ENCODE peak calls at places on chromosomes 6 and 20, in four cellular contexts. One of them, this sample, is unnamed.

GRCh38 chr6:153170511-153170910 is 39.4 kb upstream of the RGS17 start:
- DNase-seq in Panc1: no peak
- DNase-seq in NCI-H1105: no peak
- DNase-seq in activated naive CD4-positive, alpha-beta T cell treated with Interleukin-2 at 50 U/mL for 16 hours: no peak
- DNase-seq in this sample: no peak

GRCh38 chr6:38432479-38432878 is 207.2 kb downstream of the BTBD9 start:
- DNase-seq in NCI-H1105: no peak
- DNase-seq in activated naive CD4-positive, alpha-beta T cell treated with Interleukin-2 at 50 U/mL for 16 hours: no peak
- DNase-seq in Panc1: no peak
- DNase-seq in this sample: no peak

GRCh38 chr6:7236312-7237209 is 76.4 kb downstream of the SSR1 start:
- DNase-seq in Panc1: no peak
- DNase-seq in activated naive CD4-positive, alpha-beta T cell treated with Interleukin-2 at 50 U/mL for 16 hours: no peak
- DNase-seq in NCI-H1105: no peak
- DNase-seq in this sample: no peak

GRCh38 chr6:26118999-26119398 is 31.8 kb downstream of the HFE start:
- DNase-seq in Panc1: no peak
- DNase-seq in NCI-H1105: no peak
- DNase-seq in activated naive CD4-positive, alpha-beta T cell treated with Interleukin-2 at 50 U/mL for 16 hours: no peak
- DNase-seq in this sample: no peak

GRCh38 chr20:56778765-56779195 is 149.7 kb downstream of the TFAP2C start:
- DNase-seq in NCI-H1105: no peak
- DNase-seq in Panc1: no peak
- DNase-seq in activated naive CD4-positive, alpha-beta T cell treated with Interleukin-2 at 50 U/mL for 16 hours: no peak
- DNase-seq in this sample: no peak

GRCh38 chr20:38610521-38610920 is 8.9 kb downstream of the ARHGAP40 start:
- DNase-seq in activated naive CD4-positive, alpha-beta T cell treated with Interleukin-2 at 50 U/mL for 16 hours: no peak
- DNase-seq in NCI-H1105: no peak
- DNase-seq in Panc1: no peak
- DNase-seq in this sample: no peak

GRCh38 chr20:63409834-63410435 is 48.8 kb upstream of the CHRNA4 start:
- DNase-seq in NCI-H1105: no peak
- DNase-seq in Panc1: no peak
- DNase-seq in activated naive CD4-positive, alpha-beta T cell treated with Interleukin-2 at 50 U/mL for 16 hours: no peak
- DNase-seq in this sample: no peak

GRCh38 chr6:18265787-18266523 is 1.6 kb upstream of the DEK start:
- DNase-seq in activated naive CD4-positive, alpha-beta T cell treated with Interleukin-2 at 50 U/mL for 16 hours: no peak
- DNase-seq in NCI-H1105: no peak
- DNase-seq in Panc1: no peak
- DNase-seq in this sample: no peak

GRCh38 chr6:79404261-79404660 is 133.0 kb downstream of the LCA5 start:
- DNase-seq in NCI-H1105: no peak
- DNase-seq in Panc1: no peak
- DNase-seq in activated naive CD4-positive, alpha-beta T cell treated with Interleukin-2 at 50 U/mL for 16 hours: no peak
- DNase-seq in this sample: no peak

GRCh38 chr20:50368813-50369224 is 141.4 kb upstream of the PTPN1 start:
- DNase-seq in NCI-H1105: no peak
- DNase-seq in Panc1: no peak
- DNase-seq in activated naive CD4-positive, alpha-beta T cell treated with Interleukin-2 at 50 U/mL for 16 hours: no peak
- DNase-seq in this sample: no peak

GRCh38 chr20:46850896-46851295 is 43.7 kb upstream of the EYA2 start:
- DNase-seq in NCI-H1105: no peak
- DNase-seq in activated naive CD4-positive, alpha-beta T cell treated with Interleukin-2 at 50 U/mL for 16 hours: no peak
- DNase-seq in Panc1: no peak
- DNase-seq in this sample: no peak

GRCh38 chr20:50281831-50282591 is 91.4 kb downstream of the CEBPB start:
- DNase-seq in NCI-H1105: no peak
- DNase-seq in Panc1: no peak
- DNase-seq in activated naive CD4-positive, alpha-beta T cell treated with Interleukin-2 at 50 U/mL for 16 hours: no peak
- DNase-seq in this sample: no peak

GRCh38 chr6:138972226-138972665 is 15.8 kb downstream of the REPS1 start:
- DNase-seq in Panc1: no peak
- DNase-seq in NCI-H1105: no peak
- DNase-seq in activated naive CD4-positive, alpha-beta T cell treated with Interleukin-2 at 50 U/mL for 16 hours: no peak
- DNase-seq in this sample: no peak

GRCh38 chr20:51624157-51624731 is 81.7 kb upstream of the NFATC2 start:
- DNase-seq in Panc1: no peak
- DNase-seq in NCI-H1105: peak
- DNase-seq in activated naive CD4-positive, alpha-beta T cell treated with Interleukin-2 at 50 U/mL for 16 hours: peak
- DNase-seq in this sample: peak

GRCh38 chr6:104473021-104473429 is 386.7 kb downstream of the HACE1 start:
- DNase-seq in activated naive CD4-positive, alpha-beta T cell treated with Interleukin-2 at 50 U/mL for 16 hours: no peak
- DNase-seq in NCI-H1105: no peak
- DNase-seq in Panc1: no peak
- DNase-seq in this sample: no peak

GRCh38 chr20:49700411-49701185 is 13.1 kb downstream of the B4GALT5 start:
- DNase-seq in NCI-H1105: no peak
- DNase-seq in Panc1: no peak
- DNase-seq in activated naive CD4-positive, alpha-beta T cell treated with Interleukin-2 at 50 U/mL for 16 hours: no peak
- DNase-seq in this sample: peak

GRCh38 chr6:157203312-157203744 is 120.0 kb downstream of the TMEM242 start:
- DNase-seq in NCI-H1105: no peak
- DNase-seq in Panc1: no peak
- DNase-seq in activated naive CD4-positive, alpha-beta T cell treated with Interleukin-2 at 50 U/mL for 16 hours: no peak
- DNase-seq in this sample: no peak

GRCh38 chr20:38722708-38723068 is 1.6 kb upstream of the SLC32A1 start:
- DNase-seq in activated naive CD4-positive, alpha-beta T cell treated with Interleukin-2 at 50 U/mL for 16 hours: no peak
- DNase-seq in NCI-H1105: no peak
- DNase-seq in Panc1: no peak
- DNase-seq in this sample: no peak

GRCh38 chr6:33694401-33694931 is 17.0 kb downstream of the UQCC2 start:
- DNase-seq in Panc1: peak
- DNase-seq in activated naive CD4-positive, alpha-beta T cell treated with Interleukin-2 at 50 U/mL for 16 hours: peak
- DNase-seq in NCI-H1105: no peak
- DNase-seq in this sample: no peak

GRCh38 chr20:54103067-54103761 is 32.8 kb upstream of the BCAS1 start:
- DNase-seq in Panc1: no peak
- DNase-seq in activated naive CD4-positive, alpha-beta T cell treated with Interleukin-2 at 50 U/mL for 16 hours: peak
- DNase-seq in NCI-H1105: peak
- DNase-seq in this sample: peak

GRCh38 chr6:22062807-22063408 is 233.9 kb downstream of the PRL start:
- DNase-seq in Panc1: no peak
- DNase-seq in activated naive CD4-positive, alpha-beta T cell treated with Interleukin-2 at 50 U/mL for 16 hours: no peak
- DNase-seq in NCI-H1105: no peak
- DNase-seq in this sample: no peak

GRCh38 chr6:20213271-20213798 is 1.1 kb upstream of the MBOAT1 start:
- DNase-seq in NCI-H1105: no peak
- DNase-seq in activated naive CD4-positive, alpha-beta T cell treated with Interleukin-2 at 50 U/mL for 16 hours: peak
- DNase-seq in Panc1: no peak
- DNase-seq in this sample: no peak

GRCh38 chr6:37177083-37177949 is 7.4 kb downstream of the PIM1 start:
- DNase-seq in activated naive CD4-positive, alpha-beta T cell treated with Interleukin-2 at 50 U/mL for 16 hours: no peak
- DNase-seq in NCI-H1105: no peak
- DNase-seq in Panc1: no peak
- DNase-seq in this sample: no peak

GRCh38 chr20:60900581-60900980 is 351.5 kb upstream of the CDH4 start:
- DNase-seq in activated naive CD4-positive, alpha-beta T cell treated with Interleukin-2 at 50 U/mL for 16 hours: no peak
- DNase-seq in Panc1: no peak
- DNase-seq in NCI-H1105: no peak
- DNase-seq in this sample: no peak

GRCh38 chr6:136566007-136566487 is 15.8 kb upstream of the MAP7 start:
- DNase-seq in activated naive CD4-positive, alpha-beta T cell treated with Interleukin-2 at 50 U/mL for 16 hours: no peak
- DNase-seq in NCI-H1105: no peak
- DNase-seq in Panc1: no peak
- DNase-seq in this sample: no peak

GRCh38 chr6:5753187-5753586 is 253.5 kb downstream of the NRN1 start:
- DNase-seq in activated naive CD4-positive, alpha-beta T cell treated with Interleukin-2 at 50 U/mL for 16 hours: no peak
- DNase-seq in Panc1: no peak
- DNase-seq in NCI-H1105: no peak
- DNase-seq in this sample: no peak

GRCh38 chr6:26394289-26394688 is 7.8 kb upstream of the BTN3A1 start:
- DNase-seq in Panc1: no peak
- DNase-seq in NCI-H1105: no peak
- DNase-seq in activated naive CD4-positive, alpha-beta T cell treated with Interleukin-2 at 50 U/mL for 16 hours: no peak
- DNase-seq in this sample: no peak

GRCh38 chr6:149636116-149636515 is 12.4 kb downstream of the KATNA1 start:
- DNase-seq in activated naive CD4-positive, alpha-beta T cell treated with Interleukin-2 at 50 U/mL for 16 hours: no peak
- DNase-seq in Panc1: no peak
- DNase-seq in NCI-H1105: no peak
- DNase-seq in this sample: no peak